ENCODE peak calls at places on chromosomes 7 and 10, in nine cellular contexts. M is HL-60, I is amygdala, L is cardiac muscle cell, X is HCEC 1CT, Y is NCI-H2171 treated with DMSO at 0.1 percent for 48 hours, E is AG04449, G is HEK293T, K is fibroblast of lung. P is an unnamed sample.

GRCh38 chr7:23247101-23247601 is 576 bp downstream of the GPNMB start:
- DNase-seq in M (no peak), I (no peak), L (no peak), X (no peak), Y (no peak), E (no peak), G (no peak), K (no peak), P (no peak)

GRCh38 chr10:69061305-69062161 is 26.4 kb upstream of the SRGN start:
- DNase-seq in M (peak), I (no peak), L (no peak), X (peak), Y (no peak), E (peak), G (no peak), K (peak), P (peak)

GRCh38 chr10:804787-805634 is 115.5 kb upstream of the DIP2C start:
- DNase-seq in M (peak), I (no peak), L (no peak), X (no peak), Y (no peak), E (no peak), G (no peak), K (no peak), P (no peak)

GRCh38 chr7:83204715-83205114 is 42.0 kb upstream of the PCLO start:
- DNase-seq in M (no peak), I (no peak), L (no peak), X (no peak), Y (no peak), E (no peak), G (no peak), K (no peak), P (no peak)

GRCh38 chr7:29622335-29623265 is 59.0 kb downstream of the PRR15 start:
- DNase-seq in M (no peak), I (no peak), L (no peak), X (peak), Y (no peak), E (peak), G (no peak), K (peak), P (peak)

GRCh38 chr10:43295436-43295835 is 28.6 kb upstream of the RASGEF1A start:
- DNase-seq in M (no peak), I (no peak), L (no peak), X (no peak), Y (no peak), E (no peak), G (no peak), K (no peak), P (no peak)

GRCh38 chr7:27078616-27079233 is 17.1 kb downstream of the HOXA1 start:
- DNase-seq in M (no peak), I (no peak), L (no peak), X (no peak), Y (no peak), E (no peak), G (no peak), K (no peak), P (peak)

GRCh38 chr10:132399117-132400035 is 2.4 kb downstream of the PWWP2B start:
- DNase-seq in M (no peak), I (peak), L (no peak), X (no peak), Y (peak), E (no peak), G (no peak), K (no peak), P (no peak)

GRCh38 chr10:92239600-92240288 is 51.1 kb downstream of the CPEB3 start:
- DNase-seq in M (peak), I (peak), L (peak), X (peak), Y (peak), E (no peak), G (peak), K (peak), P (peak)